ENCODE peak calls at places on chromosomes 2 and 18, in nine cellular contexts. G, O, Q, U, W, Y, T, K and R are unnamed samples.

GRCh38 chr2:6443424-6443823 is 422.3 kb downstream of the CMPK2 start:
- DNase-seq in U (no peak), G (no peak), Q (no peak), O (no peak), T (no peak), K (no peak), Y (no peak), W (no peak), R (no peak)

GRCh38 chr2:182920631-182921056 is 54.2 kb upstream of the FRZB start:
- DNase-seq in Y (no peak), K (no peak), T (no peak), U (peak; percentile 20), W (no peak), O (no peak), Q (no peak), G (no peak), R (no peak)

GRCh38 chr2:46410273-46411244 is 68.8 kb upstream of the TMEM247 start:
- DNase-seq in Y (no peak), G (no peak), W (no peak), Q (no peak), O (no peak), U (no peak), T (no peak), K (peak; percentile 72), R (no peak)

GRCh38 chr2:12819098-12819465 is 102.3 kb downstream of the TRIB2 start:
- DNase-seq in W (no peak), U (no peak), K (peak; percentile 73), Q (peak; percentile 96), G (peak; percentile 80), Y (peak; percentile 97), T (no peak), O (no peak), R (peak; percentile 83)

GRCh38 chr18:2883137-2883671 is 36.4 kb downstream of the EMILIN2 start:
- DNase-seq in O (no peak), U (peak; percentile 84), G (no peak), Y (no peak), K (peak; percentile 27), Q (no peak), T (no peak), W (peak; percentile 37), R (no peak)

GRCh38 chr2:55721601-55722215 is 28.1 kb upstream of the PNPT1 start:
- DNase-seq in Q (no peak), Y (no peak), K (no peak), T (no peak), U (no peak), W (no peak), O (no peak), G (peak; percentile 30), R (no peak)

GRCh38 chr2:221787561-221787960 is 215.5 kb upstream of the EPHA4 start:
- DNase-seq in K (no peak), W (no peak), T (no peak), Q (no peak), O (no peak), G (no peak), Y (no peak), U (no peak), R (no peak)

GRCh38 chr2:189783451-189783926 is 650 bp downstream of the ORMDL1 start:
- DNase-seq in W (no peak), K (no peak), T (peak; percentile 28), Y (no peak), G (no peak), Q (no peak), U (peak; percentile 57), O (peak; percentile 52), R (no peak)

GRCh38 chr2:134567666-134568065 is 151.1 kb downstream of the TMEM163 start:
- DNase-seq in O (no peak), Y (no peak), T (no peak), K (no peak), U (no peak), W (no peak), G (no peak), Q (no peak), R (no peak)

GRCh38 chr2:134564549-134564948 is 154.3 kb downstream of the TMEM163 start:
- DNase-seq in Y (no peak), W (no peak), K (no peak), O (no peak), T (no peak), G (no peak), Q (no peak), U (no peak), R (no peak)

GRCh38 chr2:134572996-134573395 is 145.8 kb downstream of the TMEM163 start:
- DNase-seq in Y (no peak), O (no peak), K (no peak), G (no peak), U (no peak), Q (no peak), W (no peak), T (no peak), R (no peak)

GRCh38 chr2:134570676-134571075 is 148.1 kb downstream of the TMEM163 start:
- DNase-seq in O (no peak), U (no peak), Y (no peak), Q (no peak), W (no peak), G (no peak), K (no peak), T (no peak), R (no peak)

DNA sequence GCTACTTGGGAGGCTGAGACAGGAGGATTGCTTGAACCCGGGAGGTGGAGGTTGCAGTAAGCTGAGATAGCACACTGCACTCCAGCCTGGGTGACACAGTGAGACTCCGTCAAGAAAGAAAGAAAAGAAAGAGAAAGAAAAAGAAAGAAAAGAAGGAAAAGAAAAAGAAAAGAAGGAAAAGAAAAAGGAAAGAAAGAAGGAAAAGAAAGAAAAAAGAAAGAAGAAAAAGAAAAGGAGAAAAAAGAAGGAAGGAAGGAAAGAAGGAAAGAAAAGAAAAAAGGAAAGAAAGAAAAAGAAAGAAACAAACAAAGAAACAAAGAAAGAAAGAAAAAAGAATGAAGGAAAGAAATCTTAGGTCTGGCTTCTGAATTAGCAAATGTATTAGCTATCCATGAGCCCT is 150.4 kb downstream of the TMEM163 start:
- DNase-seq in U (no peak), G (no peak), T (no peak), Q (no peak), O (no peak), W (no peak), K (no peak), Y (no peak), R (no peak)
- H3K4me3 ChIP-seq in U (no peak overlapping the region), G (no peak overlapping the region), T (no peak overlapping the region), Q (no peak overlapping the region), O (no peak overlapping the region), W (no peak overlapping the region), K (no peak overlapping the region), Y (no peak overlapping the region), R (no peak overlapping the region)

DNA sequence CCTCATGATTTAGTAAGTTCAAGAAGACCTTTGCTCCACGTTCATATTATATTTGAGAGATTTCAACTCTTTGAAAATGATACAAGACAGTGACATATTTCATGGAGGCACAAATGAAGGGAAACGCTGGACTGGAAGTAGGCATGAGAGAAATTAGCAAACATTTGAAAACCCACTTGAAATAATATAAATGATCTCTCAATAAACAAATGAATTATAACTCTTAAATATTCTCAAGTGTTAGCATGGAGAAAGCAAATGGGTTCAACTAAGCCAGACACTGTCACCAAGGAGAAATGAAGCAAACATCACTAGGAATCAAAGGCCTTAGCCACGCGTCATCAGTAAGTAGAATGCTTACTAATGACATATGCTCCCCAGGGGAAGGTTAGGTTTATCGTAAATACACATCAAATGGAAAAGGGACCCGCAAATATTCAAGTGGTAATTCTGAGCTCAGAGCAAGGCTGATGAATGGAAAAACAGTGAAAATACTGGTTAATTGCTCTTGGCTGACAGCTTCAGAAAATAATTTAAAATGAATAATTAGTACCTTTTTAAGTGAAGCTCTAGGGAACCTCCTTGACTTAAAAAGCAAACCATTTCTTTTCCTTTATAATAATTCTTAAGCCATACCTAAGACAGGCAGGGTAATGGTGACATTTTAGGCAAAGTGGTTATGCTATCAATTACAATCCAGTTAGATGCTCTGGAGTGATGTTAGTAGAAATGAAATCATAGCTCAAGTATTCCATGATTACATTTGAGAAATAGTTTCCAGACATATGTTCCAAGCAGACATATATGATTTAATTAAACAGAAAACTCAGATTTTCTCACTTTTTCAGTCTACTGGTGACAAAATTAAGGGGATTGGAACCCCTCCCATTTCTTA is 101.5 kb downstream of the ALPK2 start:
- DNase-seq in O (no peak), Y (no peak), Q (no peak), G (peak; percentile 44), U (no peak), T (no peak), W (no peak), K (no peak), R (no peak)
- H3K4me1 ChIP-seq in O (no peaks in the 10 kb centered on the region), Y (no peaks in the 10 kb centered on the region), Q (no peaks in the 10 kb centered on the region), G (peaks cover 21% of the 10 kb centered on the region), U (peaks cover 37% of the 10 kb centered on the region), T (peaks cover 22% of the 10 kb centered on the region), W (no peaks in the 10 kb centered on the region), K (no peaks in the 10 kb centered on the region), R (no peaks in the 10 kb centered on the region)

GRCh38 chr2:106142683-106143082 is 51.4 kb downstream of the UXS1 start:
- DNase-seq in W (no peak), O (no peak), Y (no peak), U (no peak), T (no peak), K (no peak), Q (no peak), G (no peak), R (no peak)
- H3K4me3 ChIP-seq in W (no peak overlapping the region), O (no peak overlapping the region), Y (no peak overlapping the region), U (no peak overlapping the region), T (no peak overlapping the region), K (no peak overlapping the region), Q (no peak overlapping the region), G (no peak overlapping the region), R (no peak overlapping the region)

GRCh38 chr2:235264512-235264911 is 229.3 kb upstream of the AGAP1 start:
- DNase-seq in O (no peak), G (no peak), T (no peak), K (no peak), Q (no peak), U (no peak), W (no peak), Y (no peak), R (no peak)

GRCh38 chr2:235263205-235264120 is 230.4 kb upstream of the AGAP1 start:
- DNase-seq in G (peak; percentile 89), Q (peak; percentile 94), U (no peak), W (no peak), O (no peak), T (no peak), K (peak; percentile 36), Y (peak; percentile 95), R (peak; percentile 77)

GRCh38 chr2:235267251-235267650 is 226.6 kb upstream of the AGAP1 start:
- DNase-seq in G (no peak), W (no peak), Q (no peak), U (no peak), K (no peak), O (no peak), T (no peak), Y (no peak), R (no peak)

GRCh38 chr2:235264121-235264493 is 229.7 kb upstream of the AGAP1 start:
- DNase-seq in Y (no peak), W (no peak), Q (no peak), G (no peak), U (no peak), O (no peak), T (no peak), K (no peak), R (no peak)

DNA sequence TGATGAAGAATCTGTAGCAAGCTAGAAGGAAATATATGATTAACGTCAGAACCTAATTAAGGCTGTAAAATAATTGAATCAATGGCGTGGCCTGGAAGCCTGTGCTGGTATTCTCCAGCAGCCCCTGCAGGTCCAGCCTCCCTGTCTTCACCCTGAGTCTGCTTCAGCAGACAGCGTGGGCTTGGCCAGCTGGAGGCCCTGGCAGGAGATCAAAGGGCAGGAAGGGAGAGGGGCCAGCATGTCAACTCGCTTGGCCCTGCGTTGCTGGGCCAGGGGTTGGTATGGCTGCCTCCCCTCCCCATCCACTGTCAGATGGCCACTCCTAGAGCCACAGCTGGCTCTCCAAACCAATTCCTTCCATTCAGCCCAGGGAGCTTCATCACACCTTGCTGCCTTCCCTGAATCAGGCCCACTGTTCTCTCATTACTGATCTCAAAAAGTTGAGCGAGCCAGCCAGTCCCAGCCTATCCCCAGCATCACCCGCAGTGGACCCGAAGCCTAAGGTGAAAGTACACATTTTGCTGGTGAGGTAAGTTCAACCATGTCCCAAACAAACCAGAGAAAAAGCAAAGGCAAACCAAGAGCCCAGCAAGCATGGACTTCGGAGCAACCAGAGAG is 228.4 kb upstream of the AGAP1 start:
- DNase-seq in W (no peak), Q (no peak), T (no peak), Y (no peak), K (no peak), U (no peak), G (no peak), O (no peak), R (no peak)
- H3K4me1 ChIP-seq in W (no peaks in the 10 kb centered on the region), Q (peaks cover 8% of the 10 kb centered on the region), T (peaks cover 11% of the 10 kb centered on the region), Y (peaks cover 20% of the 10 kb centered on the region), K (peaks cover 12% of the 10 kb centered on the region), U (no peaks in the 10 kb centered on the region), G (peaks cover 4% of the 10 kb centered on the region), O (no peaks in the 10 kb centered on the region), R (no peaks in the 10 kb centered on the region)